ENCODE peak calls at places on chromosomes 13 and 19, in eight cellular contexts. Q is occipital lobe; G is WTC11; W is NCI-H1092; O is stimulated activated CD8-positive, alpha-beta memory T cell treated with anti-CD3 and anti-CD28 coated beads, Interleukin-7, amount 100 ng/mL, for 4 hours; H is ELF-1; F is effector CD4-positive, alpha-beta T cell; V is kidney. K is an unnamed sample.

GRCh38 chr19:55080121-55080914 is 4.6 kb downstream of the EPS8L1 start:
- DNase-seq in Q (no peak), G (peak), W (peak), O (peak), H (peak), F (peak), V (peak), K (no peak)

GRCh38 chr13:31240921-31241320 is 41.1 kb downstream of the B3GLCT start:
- DNase-seq in Q (no peak), G (no peak), W (no peak), O (no peak), H (no peak), F (no peak), V (no peak), K (no peak)

GRCh38 chr13:84433024-84433423 is 550.8 kb upstream of the SLITRK1 start:
- DNase-seq in Q (no peak), G (no peak), W (no peak), O (no peak), H (no peak), F (no peak), V (no peak), K (no peak)

GRCh38 chr19:8262431-8262830 is 45.7 kb downstream of the CD320 start:
- DNase-seq in Q (no peak), G (no peak), W (no peak), O (no peak), H (no peak), F (no peak), V (peak), K (no peak)

GRCh38 chr13:23372264-23372905 is 61.1 kb downstream of the SACS start:
- DNase-seq in Q (no peak), G (no peak), W (no peak), O (no peak), H (no peak), F (no peak), V (no peak), K (no peak)

GRCh38 chr19:29623726-29624488 is 17.8 kb downstream of the POP4 start:
- DNase-seq in Q (no peak), G (no peak), W (no peak), O (no peak), H (no peak), F (no peak), V (peak), K (no peak)

GRCh38 chr13:28658796-28659610 is at the start of gene POMP:
- DNase-seq in Q (peak), G (peak), W (peak), O (peak), H (peak), F (peak), V (peak), K (peak)

GRCh38 chr13:71677114-71677513 is 189.9 kb downstream of the DACH1 start:
- DNase-seq in Q (no peak), G (no peak), W (no peak), O (no peak), H (no peak), F (no peak), V (no peak), K (no peak)

GRCh38 chr19:17026041-17026658 is 460 bp downstream of the CPAMD8 start:
- DNase-seq in Q (no peak), G (no peak), W (no peak), O (no peak), H (no peak), F (no peak), V (peak), K (peak)

GRCh38 chr19:41902594-41902993 is 19.6 kb downstream of the ARHGEF1 start:
- DNase-seq in Q (no peak), G (no peak), W (no peak), O (no peak), H (no peak), F (no peak), V (no peak), K (no peak)

GRCh38 chr19:39362682-39363657 is 20.7 kb downstream of the SAMD4B start:
- DNase-seq in Q (no peak), G (no peak), W (no peak), O (no peak), H (peak), F (no peak), V (no peak), K (no peak)

GRCh38 chr13:32261567-32261966 is 53.6 kb downstream of the ZAR1L start:
- DNase-seq in Q (peak), G (no peak), W (no peak), O (no peak), H (peak), F (no peak), V (peak), K (no peak)

GRCh38 chr19:47142779-47143178 is 12.1 kb downstream of the SAE1 start:
- DNase-seq in Q (no peak), G (no peak), W (no peak), O (no peak), H (no peak), F (no peak), V (no peak), K (no peak)

GRCh38 chr19:7705387-7706187 is 3.7 kb upstream of the FCER2 start:
- DNase-seq in Q (no peak), G (no peak), W (no peak), O (peak), H (no peak), F (peak), V (no peak), K (peak)

K was measured in T-cell.